ENCODE peak calls at places on chromosomes 13 and 19, in ten cellular contexts. G is heart left ventricle, Q is brain microvascular endothelial cell, X is cardiac muscle cell, C is tibial nerve, J is HL-60, U is colonic mucosa, P is stomach, R is AG04450, F is GM23248. I is an unnamed sample.

GRCh38 chr19:6247007-6247288 is 32.8 kb downstream of the MLLT1 start:
- DNase-seq in G (no peak), Q (no peak), X (no peak), C (no peak), J (no peak), U (no peak), P (no peak), R (no peak), F (no peak), I (no peak)

GRCh38 chr13:93859666-93860065 is 619.8 kb downstream of the DCT start:
- DNase-seq in G (no peak), Q (peak; percentile 87), X (peak; percentile 34), C (no peak), J (no peak), U (no peak), P (no peak), R (peak; percentile 38), F (peak; percentile 71), I (no peak)

GRCh38 chr19:58571575-58571947 is 1.6 kb downstream of the MZF1 start:
- DNase-seq in G (no peak), Q (no peak), X (no peak), C (no peak), J (no peak), U (peak; percentile 17), P (no peak), R (no peak), F (no peak), I (no peak)

GRCh38 chr13:59112375-59112774 is 1051.4 kb downstream of the DIAPH3 start:
- DNase-seq in G (no peak), Q (peak; percentile 99), X (peak; percentile 98), C (no peak), J (no peak), U (no peak), P (no peak), R (peak; percentile 90), F (peak; percentile 36), I (no peak)

GRCh38 chr19:16153582-16154336 is 10.3 kb downstream of the HSH2D start:
- DNase-seq in G (no peak), Q (no peak), X (no peak), C (no peak), J (no peak), U (no peak), P (no peak), R (no peak), F (peak; percentile 14), I (no peak)

GRCh38 chr19:23547156-23547555 is 139.9 kb downstream of the ZNF675 start:
- DNase-seq in G (no peak), Q (no peak), X (no peak), C (no peak), J (no peak), U (no peak), P (no peak), R (no peak), F (no peak), I (no peak)

GRCh38 chr19:49877020-49877878 is at the start of the genes AKT1S1 and TBC1D17:
- DNase-seq in G (peak; percentile 99), Q (peak; percentile 100), X (peak; percentile 100), C (peak; percentile 98), J (peak; percentile 100), U (peak; percentile 98), P (peak; percentile 99), R (peak; percentile 100), F (peak; percentile 100), I (peak; percentile 99)

GRCh38 chr19:33394006-33394722 is 20.7 kb downstream of the CEBPG start:
- DNase-seq in G (peak; percentile 73), Q (peak; percentile 53), X (peak; percentile 81), C (peak; percentile 65), J (peak; percentile 85), U (no peak), P (no peak), R (no peak), F (peak; percentile 95), I (no peak)

GRCh38 chr19:409006-409514 is at the start of gene C2CD4C:
- DNase-seq in G (peak; percentile 64), Q (no peak), X (peak; percentile 17), C (no peak), J (no peak), U (no peak), P (no peak), R (no peak), F (peak; percentile 56), I (peak; percentile 48)

DNA sequence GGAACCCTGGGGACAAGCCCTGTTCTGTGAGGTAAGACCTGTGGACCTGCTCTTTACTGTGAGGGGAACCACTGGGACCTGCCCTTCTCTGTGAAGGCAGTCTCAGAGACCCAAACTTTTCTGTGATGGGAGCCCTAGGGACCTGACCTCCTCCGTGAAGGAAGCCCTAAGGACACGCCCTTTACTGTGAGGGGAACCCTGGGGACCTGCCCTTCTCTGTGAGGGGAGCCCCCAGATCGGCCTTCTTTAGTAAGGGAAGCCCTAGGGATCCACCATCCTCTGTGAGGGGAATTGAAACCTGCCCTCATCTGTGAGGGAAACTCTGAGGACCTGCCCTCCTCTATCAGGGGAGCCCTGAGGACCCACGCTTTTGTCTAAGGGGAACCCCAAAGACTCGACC is 343.5 kb downstream of the UQCRFS1 start:
- DNase-seq in G (no peak), Q (no peak), X (no peak), C (no peak), J (no peak), U (no peak), P (no peak), R (no peak), F (no peak), I (no peak)
- H3K27ac ChIP-seq in G (no peak overlapping the region), Q (no peak overlapping the region), X (no peak overlapping the region), C (no peak overlapping the region), J (no peak overlapping the region), U (no peak overlapping the region), P (no peak overlapping the region), R (no peak overlapping the region), F (no peak overlapping the region), I (no peak overlapping the region)

GRCh38 chr19:38529610-38530009 is 88.1 kb downstream of the MAP4K1 start:
- DNase-seq in G (no peak), Q (no peak), X (no peak), C (no peak), J (no peak), U (no peak), P (no peak), R (no peak), F (no peak), I (no peak)
- H3K27ac ChIP-seq in G (no peak overlapping the region), Q (no peak overlapping the region), X (no peak overlapping the region), C (no peak overlapping the region), J (no peak overlapping the region), U (no peak overlapping the region), P (no peak overlapping the region), R (no peak overlapping the region), F (no peak overlapping the region), I (no peak overlapping the region)

GRCh38 chr19:10086032-10086903 is at the start of gene SHFL:
- DNase-seq in G (peak; percentile 89), Q (peak; percentile 20), X (peak; percentile 71), C (peak; percentile 50), J (peak; percentile 56), U (peak; percentile 86), P (peak; percentile 85), R (no peak), F (peak; percentile 83), I (peak; percentile 65)

GRCh38 chr19:10086904-10087256 is 763 bp downstream of the SHFL start:
- DNase-seq in G (no peak), Q (no peak), X (peak; percentile 22), C (no peak), J (no peak), U (no peak), P (no peak), R (no peak), F (peak; percentile 42), I (no peak)

GRCh38 chr19:10088949-10089554 is 2.9 kb downstream of the SHFL start:
- DNase-seq in G (no peak), Q (no peak), X (no peak), C (no peak), J (no peak), U (no peak), P (no peak), R (no peak), F (no peak), I (no peak)

GRCh38 chr19:10085641-10086031 is 481 bp upstream of the SHFL start:
- DNase-seq in G (no peak), Q (no peak), X (no peak), C (no peak), J (no peak), U (no peak), P (no peak), R (no peak), F (no peak), I (no peak)

GRCh38 chr19:10087296-10088061 is 1.4 kb downstream of the SHFL start:
- DNase-seq in G (no peak), Q (no peak), X (no peak), C (no peak), J (no peak), U (no peak), P (no peak), R (no peak), F (no peak), I (no peak)
- H3K27ac ChIP-seq in G (peak overlapping the region; percentile 93), Q (no peak overlapping the region), X (no peak overlapping the region), C (peak overlapping the region; percentile 93), J (no peak overlapping the region), U (peak overlapping the region; percentile 68), P (peak overlapping the region; percentile 89), R (no peak overlapping the region), F (no peak overlapping the region), I (peak overlapping the region; percentile 91)

GRCh38 chr19:3357362-3357730 is 9.0 kb upstream of the NFIC start:
- DNase-seq in G (no peak), Q (no peak), X (no peak), C (no peak), J (no peak), U (no peak), P (no peak), R (no peak), F (no peak), I (no peak)
- H3K27ac ChIP-seq in G (no peak overlapping the region), Q (no peak overlapping the region), X (no peak overlapping the region), C (peak overlapping the region; percentile 100), J (no peak overlapping the region), U (no peak overlapping the region), P (peak overlapping the region; percentile 81), R (no peak overlapping the region), F (no peak overlapping the region), I (peak overlapping the region; percentile 74)

GRCh38 chr13:50969691-50970090 is 60.1 kb downstream of the RNASEH2B start:
- DNase-seq in G (no peak), Q (peak; percentile 7), X (peak; percentile 34), C (no peak), J (no peak), U (no peak), P (no peak), R (no peak), F (no peak), I (no peak)
- H3K27ac ChIP-seq in G (no peak overlapping the region), Q (no peak overlapping the region), X (no peak overlapping the region), C (no peak overlapping the region), J (no peak overlapping the region), U (no peak overlapping the region), P (no peak overlapping the region), R (no peak overlapping the region), F (no peak overlapping the region), I (no peak overlapping the region)

DNA sequence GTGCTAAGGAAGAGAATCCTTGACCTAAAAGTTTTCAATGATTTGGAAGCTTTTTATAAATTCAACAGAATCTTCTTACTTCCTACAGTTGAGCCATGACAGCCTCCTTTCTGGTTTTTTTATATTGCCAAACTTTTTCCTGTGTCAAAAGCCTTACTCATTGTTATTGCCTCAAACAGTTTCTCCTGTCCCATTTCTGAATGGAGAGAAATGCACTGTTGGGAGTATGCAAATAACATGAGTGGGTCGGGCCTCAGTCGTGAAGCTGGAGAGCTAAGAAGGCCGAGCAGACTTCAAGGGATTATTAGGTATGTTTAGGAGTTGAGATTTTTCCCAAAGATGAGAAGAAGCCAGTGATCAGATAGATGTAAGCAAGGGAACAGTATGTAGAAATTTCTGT is 766.4 kb upstream of the KLHL1 start:
- DNase-seq in G (no peak), Q (no peak), X (no peak), C (no peak), J (peak; percentile 62), U (no peak), P (no peak), R (no peak), F (no peak), I (no peak)
- H3K27ac ChIP-seq in G (no peak overlapping the region), Q (no peak overlapping the region), X (no peak overlapping the region), C (no peak overlapping the region), J (peak overlapping the region; percentile 69), U (no peak overlapping the region), P (no peak overlapping the region), R (no peak overlapping the region), F (no peak overlapping the region), I (no peak overlapping the region)

I was measured in breast epithelium.